ENCODE peak calls at places on chromosomes 11 and 22, in eight cellular contexts. X is HFFc6; I is left lobe of liver; C is stimulated activated CD4-positive, alpha-beta T cell treated with anti-CD3 and anti-CD28 coated beads, Interleukin-2, amount 100 ng/mL, for 48 hours; T is fibroblast of villous mesenchyme; O is GM20000; S is NCI-H1436 treated with DMSO at 0.1 percent for 48 hours; E is posterior vena cava. L is an unnamed sample.

GRCh38 chr22:29129644-29130201 is 56.9 kb downstream of the KREMEN1 start:
- DNase-seq in I (peak; percentile 61), O (no peak), S (no peak), C (no peak), X (no peak), T (no peak), E (no peak), L (no peak)

GRCh38 chr11:2806351-2807058 is 79.1 kb downstream of the CDKN1C start:
- DNase-seq in E (peak; percentile 76), I (peak; percentile 39), T (no peak), O (no peak), X (no peak), C (no peak), S (no peak), L (no peak)

GRCh38 chr11:100816823-100817222 is 129.7 kb downstream of the ARHGAP42 start:
- DNase-seq in T (no peak), O (no peak), C (no peak), S (no peak), I (no peak), E (no peak), X (no peak), L (no peak)

GRCh38 chr11:95520361-95520760 is 269.2 kb downstream of the FAM76B start:
- DNase-seq in C (no peak), T (no peak), X (no peak), S (no peak), I (no peak), E (no peak), O (no peak), L (no peak)

GRCh38 chr11:36628765-36629199 is 30.7 kb upstream of the RAG2 start:
- DNase-seq in X (no peak), S (no peak), O (no peak), T (no peak), I (no peak), C (no peak), E (no peak), L (no peak)

GRCh38 chr11:120079750-120080610 is 57.9 kb downstream of the TRIM29 start:
- DNase-seq in X (peak; percentile 11), O (no peak), I (no peak), C (peak; percentile 21), S (no peak), E (peak; percentile 77), T (no peak), L (peak; percentile 63)

GRCh38 chr22:33438273-33438672 is 380.1 kb upstream of the SYN3 start:
- DNase-seq in E (no peak), C (no peak), X (peak; percentile 73), O (no peak), I (no peak), S (no peak), T (peak; percentile 72), L (peak; percentile 67)

GRCh38 chr11:69702769-69703510 is 882 bp downstream of the FGF19 start:
- DNase-seq in O (peak; percentile 54), E (peak; percentile 56), S (no peak), I (no peak), X (no peak), T (no peak), C (no peak), L (peak; percentile 7)

GRCh38 chr22:46551996-46552395 is 14.6 kb upstream of the CELSR1 start:
- DNase-seq in X (no peak), C (no peak), O (no peak), S (no peak), E (peak; percentile 48), T (no peak), I (no peak), L (no peak)

GRCh38 chr11:123645576-123645975 is 8.8 kb downstream of the SCN3B start:
- DNase-seq in C (no peak), E (no peak), S (no peak), T (no peak), I (no peak), O (no peak), X (no peak), L (no peak)

GRCh38 chr11:115745545-115746265 is 241.5 kb upstream of the CADM1 start:
- DNase-seq in S (peak; percentile 67), X (no peak), O (no peak), C (no peak), E (no peak), I (no peak), T (no peak), L (no peak)

GRCh38 chr22:33073989-33074391 is 15.8 kb upstream of the SYN3 start:
- DNase-seq in O (no peak), E (no peak), X (peak; percentile 11), T (no peak), I (no peak), C (no peak), S (no peak), L (no peak)

GRCh38 chr22:17907731-17908051 is 116.7 kb downstream of the MICAL3 start:
- DNase-seq in S (no peak), T (peak; percentile 24), E (no peak), X (no peak), C (no peak), I (no peak), O (no peak), L (no peak)

GRCh38 chr22:23182289-23183106 is 2.2 kb downstream of the BCR start:
- DNase-seq in O (peak; percentile 68), I (no peak), C (peak; percentile 58), E (no peak), S (no peak), X (no peak), T (peak; percentile 30), L (no peak)

GRCh38 chr11:126489791-126490190 is 134.3 kb downstream of the ST3GAL4 start:
- DNase-seq in X (no peak), T (no peak), O (no peak), C (no peak), E (peak; percentile 25), I (no peak), S (no peak), L (no peak)

GRCh38 chr11:2300290-2300935 is 1.3 kb downstream of the C11orf21 start:
- DNase-seq in I (peak; percentile 43), E (peak; percentile 78), O (no peak), C (no peak), T (no peak), X (no peak), S (no peak), L (no peak)

GRCh38 chr22:25419247-25420113 is 145.0 kb upstream of the GRK3 start:
- DNase-seq in O (no peak), T (no peak), S (peak; percentile 67), E (no peak), I (no peak), X (no peak), C (no peak), L (no peak)